ENCODE peak calls at places on chromosome 11, in nine cellular contexts. G is AG09319; W is activated CD4-positive, alpha-beta T cell treated with anti-CD3 and anti-CD28 coated beads, Interleukin-2, amount 10 ng/mL, durations not matched to agents 7 days and 5 days; Q is activated CD4-positive, CD25-positive, alpha-beta regulatory T cell treated with anti-CD3 and anti-CD28 coated beads, Interleukin-2, amount 50 U/mL, for 72 hours; L is GM12892; Y is choroid plexus epithelial cell; R is activated T-cell treated with anti-CD3 and anti-CD28 coated beads, Interleukin-2, amount 50 U/mL, for 1 hour; F is HEK293T; Z is spleen. M is an unnamed sample.

GRCh38 chr11:45180888-45181594 is 34.6 kb downstream of the PRDM11 start:
- DNase-seq in G (no peak), W (no peak), Q (peak; percentile 39), L (no peak), Y (peak; percentile 39), R (peak; percentile 38), F (peak; percentile 50), Z (no peak), M (peak; percentile 83)

GRCh38 chr11:84588131-84588829 is 1038.9 kb downstream of the DLG2 start:
- DNase-seq in G (no peak), W (no peak), Q (no peak), L (no peak), Y (no peak), R (no peak), F (no peak), Z (no peak), M (no peak)

GRCh38 chr11:102368472-102368871 is 21.5 kb downstream of the BIRC2 start:
- DNase-seq in G (no peak), W (no peak), Q (no peak), L (peak; percentile 54), Y (no peak), R (no peak), F (no peak), Z (no peak), M (no peak)

GRCh38 chr11:112628676-112629075 is 332.5 kb upstream of the NCAM1 start:
- DNase-seq in G (no peak), W (no peak), Q (no peak), L (no peak), Y (no peak), R (no peak), F (no peak), Z (no peak), M (no peak)

GRCh38 chr11:95788921-95789505 is 569 bp downstream of the FAM76B start:
- DNase-seq in G (no peak), W (peak; percentile 52), Q (no peak), L (peak; percentile 14), Y (peak; percentile 54), R (no peak), F (peak; percentile 40), Z (no peak), M (peak; percentile 30)

GRCh38 chr11:124123587-124123986 is 8.3 kb downstream of the VWA5A start:
- DNase-seq in G (no peak), W (no peak), Q (no peak), L (no peak), Y (peak; percentile 3), R (no peak), F (no peak), Z (no peak), M (no peak)

GRCh38 chr11:44775366-44776356 is 48.9 kb downstream of the TSPAN18 start:
- DNase-seq in G (no peak), W (peak; percentile 49), Q (peak; percentile 40), L (peak; percentile 50), Y (peak; percentile 41), R (peak; percentile 60), F (peak; percentile 85), Z (peak; percentile 75), M (peak; percentile 85)

GRCh38 chr11:29336727-29337212 is 680.1 kb downstream of the KCNA4 start:
- DNase-seq in G (no peak), W (no peak), Q (no peak), L (no peak), Y (peak; percentile 63), R (no peak), F (no peak), Z (no peak), M (no peak)

GRCh38 chr11:14445542-14446530 is 53.8 kb downstream of the COPB1 start:
- DNase-seq in G (no peak), W (no peak), Q (no peak), L (no peak), Y (no peak), R (no peak), F (no peak), Z (no peak), M (no peak)

GRCh38 chr11:70771099-70771885 is 373.0 kb downstream of the CTTN start:
- DNase-seq in G (no peak), W (no peak), Q (no peak), L (no peak), Y (no peak), R (no peak), F (no peak), Z (peak; percentile 47), M (no peak)

GRCh38 chr11:45348729-45349128 is 62.6 kb upstream of the SYT13 start:
- DNase-seq in G (no peak), W (no peak), Q (no peak), L (no peak), Y (no peak), R (no peak), F (no peak), Z (no peak), M (no peak)

GRCh38 chr11:79090191-79090590 is 350.6 kb downstream of the TENM4 start:
- DNase-seq in G (no peak), W (no peak), Q (no peak), L (no peak), Y (no peak), R (no peak), F (no peak), Z (no peak), M (no peak)

GRCh38 chr11:27649800-27650199 is 50.5 kb downstream of the BDNF start:
- DNase-seq in G (no peak), W (no peak), Q (no peak), L (no peak), Y (peak; percentile 39), R (no peak), F (no peak), Z (no peak), M (no peak)

GRCh38 chr11:124167852-124168251 is 15.3 kb upstream of the OR10D3 start:
- DNase-seq in G (no peak), W (no peak), Q (no peak), L (no peak), Y (peak; percentile 7), R (no peak), F (no peak), Z (no peak), M (no peak)

GRCh38 chr11:133928628-133929059 is 28.1 kb downstream of the IGSF9B start:
- DNase-seq in G (no peak), W (peak; percentile 84), Q (no peak), L (no peak), Y (peak; percentile 5), R (peak; percentile 64), F (no peak), Z (no peak), M (no peak)

GRCh38 chr11:11993814-11994213 is 14.6 kb downstream of the DKK3 start:
- DNase-seq in G (no peak), W (no peak), Q (no peak), L (no peak), Y (peak; percentile 86), R (no peak), F (no peak), Z (no peak), M (no peak)

GRCh38 chr11:22347857-22348496 is 9.8 kb downstream of the SLC17A6 start:
- DNase-seq in G (no peak), W (no peak), Q (no peak), L (no peak), Y (no peak), R (no peak), F (no peak), Z (no peak), M (no peak)

GRCh38 chr11:65719887-65720236 is 736 bp downstream of the RNASEH2C start:
- DNase-seq in G (no peak), W (peak; percentile 20), Q (peak; percentile 41), L (no peak), Y (peak; percentile 48), R (no peak), F (peak; percentile 22), Z (no peak), M (no peak)

GRCh38 chr11:14904745-14905103 is 12.7 kb upstream of the CYP2R1 start:
- DNase-seq in G (no peak), W (peak; percentile 83), Q (peak; percentile 90), L (peak; percentile 47), Y (peak; percentile 65), R (peak; percentile 87), F (no peak), Z (peak; percentile 97), M (peak; percentile 68)

GRCh38 chr11:80443177-80443576 is 1002.3 kb upstream of the TENM4 start:
- DNase-seq in G (no peak), W (no peak), Q (no peak), L (no peak), Y (peak; percentile 47), R (no peak), F (no peak), Z (no peak), M (no peak)

GRCh38 chr11:70065318-70066135 is 12.6 kb upstream of the ANO1 start:
- DNase-seq in G (no peak), W (no peak), Q (no peak), L (no peak), Y (no peak), R (no peak), F (no peak), Z (peak; percentile 47), M (no peak)

GRCh38 chr11:99522467-99523173 is 501.9 kb downstream of the CNTN5 start:
- DNase-seq in G (no peak), W (no peak), Q (no peak), L (no peak), Y (peak; percentile 45), R (no peak), F (no peak), Z (no peak), M (no peak)

GRCh38 chr11:1820463-1821325 is 14.1 kb upstream of the SYT8 start:
- DNase-seq in G (no peak), W (no peak), Q (no peak), L (no peak), Y (peak; percentile 24), R (no peak), F (no peak), Z (no peak), M (no peak)

GRCh38 chr11:62732830-62733229 is 4.5 kb downstream of the TTC9C start:
- DNase-seq in G (no peak), W (no peak), Q (no peak), L (no peak), Y (peak; percentile 65), R (no peak), F (no peak), Z (no peak), M (no peak)

GRCh38 chr11:76030286-76030685 is 176.0 kb downstream of the WNT11 start:
- DNase-seq in G (no peak), W (no peak), Q (no peak), L (no peak), Y (peak; percentile 90), R (no peak), F (no peak), Z (no peak), M (no peak)

GRCh38 chr11:117443269-117444186 is 115.9 kb downstream of the CEP164 start:
- DNase-seq in G (no peak), W (no peak), Q (no peak), L (no peak), Y (peak; percentile 69), R (no peak), F (peak; percentile 72), Z (peak; percentile 74), M (peak; percentile 69)

GRCh38 chr11:66881436-66881835 is 24.6 kb downstream of the LRFN4 start:
- DNase-seq in G (no peak), W (no peak), Q (no peak), L (no peak), Y (no peak), R (no peak), F (no peak), Z (no peak), M (no peak)

GRCh38 chr11:11975201-11976092 is 33.0 kb downstream of the DKK3 start:
- DNase-seq in G (no peak), W (no peak), Q (no peak), L (no peak), Y (no peak), R (no peak), F (no peak), Z (no peak), M (no peak)

GRCh38 chr11:12244156-12244555 is 133.2 kb upstream of the PARVA start:
- DNase-seq in G (no peak), W (no peak), Q (no peak), L (no peak), Y (no peak), R (no peak), F (no peak), Z (no peak), M (no peak)

M was measured in Peyer's patch.